ENCODE peak calls at places on chromosomes 3 and 15, in ten cellular contexts. M is foreskin keratinocyte; J is IMR-90; I is activated CD8-positive, alpha-beta T cell treated with anti-CD3 and anti-CD28 coated beads for 36 hours; P is spleen; O is RWPE1; F is body of pancreas; V is fibroblast of pulmonary artery; Z is right atrium auricular region; C is WTC11. N is an unnamed sample.
A peak's percentile ranks its signal among the peaks of the same experiment; 100 is the strongest.

GRCh38 chr3:30141178-30141581 is 465.2 kb upstream of the TGFBR2 start:
- DNase-seq in C (no peak), M (no peak), O (no peak), V (no peak), Z (no peak), I (no peak), J (no peak), F (no peak), P (no peak), N (no peak)

GRCh38 chr3:194775266-194775665 is 89.6 kb downstream of the FAM43A start:
- DNase-seq in M (no peak), J (no peak), P (no peak), Z (peak; percentile 48), F (no peak), O (no peak), V (no peak), I (no peak), C (no peak), N (no peak)

GRCh38 chr15:31031471-31032064 is 40.1 kb upstream of the MTMR10 start:
- DNase-seq in I (no peak), J (peak; percentile 72), O (no peak), Z (no peak), V (peak; percentile 67), F (no peak), P (no peak), M (peak; percentile 21), C (no peak), N (no peak)

GRCh38 chr15:97235285-97235985 is 725.1 kb upstream of the ARRDC4 start:
- DNase-seq in O (peak; percentile 39), M (no peak), Z (no peak), J (peak; percentile 39), F (peak; percentile 66), C (peak; percentile 69), V (peak; percentile 70), P (no peak), I (peak; percentile 38), N (no peak)

GRCh38 chr15:97259943-97260342 is 700.6 kb upstream of the ARRDC4 start:
- DNase-seq in P (no peak), F (no peak), C (no peak), J (no peak), O (no peak), V (no peak), M (no peak), Z (no peak), I (no peak), N (no peak)

GRCh38 chr3:174337227-174337626 is 521.9 kb upstream of the NAALADL2 start:
- DNase-seq in P (no peak), C (no peak), I (no peak), J (no peak), O (no peak), Z (no peak), V (no peak), M (no peak), F (no peak), N (no peak)

GRCh38 chr15:91919014-91919534 is 65.6 kb downstream of the SLCO3A1 start:
- DNase-seq in I (no peak), M (no peak), V (no peak), P (no peak), F (no peak), C (no peak), J (no peak), Z (peak; percentile 70), O (no peak), N (no peak)

GRCh38 chr3:34668915-34669314 is 870.5 kb downstream of the PDCD6IP start:
- DNase-seq in I (no peak), M (no peak), F (no peak), Z (no peak), P (no peak), J (no peak), V (no peak), C (no peak), O (no peak), N (no peak)

GRCh38 chr15:45522931-45523331 is 376 bp upstream of the SLC30A4 start:
- DNase-seq in J (peak; percentile 25), M (no peak), C (peak; percentile 50), P (no peak), I (peak; percentile 3), Z (no peak), F (no peak), O (peak; percentile 42), V (peak; percentile 38), N (peak; percentile 85)

GRCh38 chr3:40414270-40414669 is 27.3 kb downstream of the ENTPD3 start:
- DNase-seq in F (no peak), I (no peak), Z (no peak), V (no peak), M (no peak), O (no peak), C (no peak), J (no peak), P (no peak), N (no peak)

GRCh38 chr3:196055683-196056270 is 26.1 kb downstream of the TFRC start:
- DNase-seq in C (no peak), I (no peak), V (peak; percentile 13), F (peak; percentile 10), Z (no peak), J (no peak), M (no peak), P (no peak), O (no peak), N (no peak)

GRCh38 chr3:184358140-184358767 is 3.2 kb downstream of the CLCN2 start:
- DNase-seq in C (no peak), O (no peak), F (no peak), J (no peak), I (no peak), V (no peak), P (no peak), M (no peak), Z (no peak), N (no peak)

GRCh38 chr3:94004301-94004910 is 24.0 kb downstream of the STX19 start:
- DNase-seq in J (peak; percentile 82), F (no peak), V (peak; percentile 87), O (peak; percentile 54), Z (no peak), M (no peak), P (no peak), C (no peak), I (no peak), N (no peak)

GRCh38 chr3:9736831-9737230 is 5.3 kb downstream of the BRPF1 start:
- DNase-seq in O (no peak), Z (no peak), P (no peak), M (no peak), J (peak; percentile 7), C (no peak), F (no peak), V (no peak), I (peak; percentile 33), N (no peak)

GRCh38 chr15:73273181-73274002 is 95.4 kb downstream of the HCN4 start:
- DNase-seq in O (peak; percentile 55), C (peak; percentile 66), P (no peak), V (peak; percentile 76), I (peak; percentile 66), Z (peak; percentile 68), J (peak; percentile 67), M (no peak), F (peak; percentile 57), N (no peak)

GRCh38 chr15:40812721-40813425 is 5.6 kb upstream of the DNAJC17 start:
- DNase-seq in J (no peak), F (no peak), M (no peak), P (no peak), O (no peak), V (no peak), C (no peak), I (no peak), Z (no peak), N (no peak)

GRCh38 chr3:132293231-132293630 is 24.0 kb upstream of the ACP3 start:
- DNase-seq in I (no peak), M (no peak), Z (no peak), V (no peak), F (no peak), J (no peak), O (no peak), P (no peak), C (no peak), N (no peak)

GRCh38 chr3:136621628-136622027 is 130.6 kb downstream of the STAG1 start:
- DNase-seq in O (peak; percentile 42), V (peak; percentile 66), P (no peak), J (peak; percentile 76), Z (no peak), F (no peak), C (no peak), I (no peak), M (peak; percentile 28), N (no peak)

GRCh38 chr15:34214135-34214534 is 4.2 kb upstream of the KATNBL1 start:
- DNase-seq in C (peak; percentile 50), I (no peak), Z (no peak), M (no peak), V (no peak), F (no peak), J (no peak), O (no peak), P (no peak), N (no peak)

GRCh38 chr15:30978328-30978727 is 13.1 kb downstream of the MTMR10 start:
- DNase-seq in C (no peak), O (no peak), Z (no peak), P (no peak), V (no peak), F (no peak), I (no peak), J (no peak), M (no peak), N (no peak)

GRCh38 chr3:161854232-161854771 is 357.7 kb downstream of the OTOL1 start:
- DNase-seq in J (peak; percentile 70), O (peak; percentile 64), F (peak; percentile 23), V (peak; percentile 85), M (peak; percentile 91), P (no peak), C (peak; percentile 65), I (peak; percentile 43), Z (no peak), N (no peak)

GRCh38 chr15:81357178-81357686 is 16.8 kb downstream of the TMC3 start:
- DNase-seq in M (no peak), F (no peak), J (no peak), Z (no peak), P (no peak), C (no peak), O (no peak), I (no peak), V (no peak), N (peak; percentile 56)
- TF ChIP-seq CTCF in M (no peak), F (no peak), J (no peak), Z (no peak), P (no peak), C (no peak), O (no peak), I (no peak), V (peak; percentile 3), N (no peak)

GRCh38 chr15:100090411-100090810 is 251.4 kb downstream of the ADAMTS17 start:
- DNase-seq in F (no peak), I (no peak), M (no peak), O (no peak), P (peak; percentile 41), V (no peak), Z (no peak), J (no peak), C (no peak), N (no peak)
- TF ChIP-seq CTCF in F (no peak), I (no peak), M (no peak), O (no peak), P (no peak), V (no peak), Z (no peak), J (no peak), C (no peak), N (no peak)

GRCh38 chr3:172601066-172601832 is 78.0 kb upstream of the TNFSF10 start:
- DNase-seq in P (no peak), V (no peak), F (no peak), J (no peak), I (no peak), C (no peak), Z (no peak), M (no peak), O (no peak), N (no peak)
- TF ChIP-seq CTCF in P (no peak), V (no peak), F (no peak), J (no peak), I (no peak), C (no peak), Z (no peak), M (no peak), O (no peak), N (no peak)

GRCh38 chr3:186930639-186931486 is 537 bp downstream of the ST6GAL1 start:
- DNase-seq in J (peak; percentile 34), I (peak; percentile 73), F (peak; percentile 43), P (peak; percentile 95), Z (no peak), O (no peak), C (peak; percentile 87), V (peak; percentile 66), M (peak; percentile 23), N (peak; percentile 85)
- TF ChIP-seq CTCF in J (no peak), I (no peak), F (no peak), P (peak; percentile 34), Z (peak; percentile 35), O (peak; percentile 8), C (no peak), V (peak; percentile 23), M (peak; percentile 27), N (no peak)

N was measured in osteocyte.